ENCODE peak calls at places on chromosomes 12 and 14, in seven cellular contexts. U is tibial artery, H is stomach, D is PC-3, L is gastrocnemius medialis, I is bronchial epithelial cell, V is adrenal gland. X is an unnamed sample. For H3K36me3, the result is how much of the 10 kb centered on the place peaks cover.

GRCh38 chr14:104436047-104436531 is 143.5 kb upstream of the C14orf180 start:
- DNase-seq in U (peak), H (peak), D (no peak), L (peak), I (no peak), V (peak), X (no peak)

GRCh38 chr12:105814283-105814682 is 324.5 kb downstream of the NUAK1 start:
- DNase-seq in U (no peak), H (no peak), D (no peak), L (no peak), I (no peak), V (no peak), X (no peak)

GRCh38 chr14:26851793-26852192 is 254.0 kb upstream of the NOVA1 start:
- DNase-seq in U (no peak), H (no peak), D (no peak), L (no peak), I (no peak), V (no peak), X (no peak)

GRCh38 chr14:77181603-77182437 is at the start of gene TMEM63C:
- DNase-seq in U (no peak), H (peak), D (peak), L (no peak), I (peak), V (peak), X (peak)

GRCh38 chr12:47870175-47870781 is 34.5 kb downstream of the VDR start:
- DNase-seq in U (peak), H (peak), D (peak), L (peak), I (no peak), V (peak), X (no peak)

GRCh38 chr12:12992418-12993175 is 7.5 kb downstream of the HEBP1 start:
- DNase-seq in U (peak), H (peak), D (no peak), L (peak), I (peak), V (peak), X (no peak)

GRCh38 chr12:11499802-11500201 is 104.4 kb upstream of the PRB2 start:
- DNase-seq in U (no peak), H (no peak), D (no peak), L (no peak), I (no peak), V (no peak), X (peak)

GRCh38 chr14:96037891-96038557 is 1.1 kb upstream of the C14orf132 start:
- DNase-seq in U (peak), H (peak), D (no peak), L (no peak), I (peak), V (no peak), X (no peak)

GRCh38 chr14:31326111-31326510 is 94.2 kb downstream of the HEATR5A start:
- DNase-seq in U (no peak), H (no peak), D (peak), L (no peak), I (peak), V (no peak), X (no peak)

GRCh38 chr14:103133213-103134140 is 10.2 kb downstream of the TNFAIP2 start:
- DNase-seq in U (no peak), H (no peak), D (no peak), L (no peak), I (no peak), V (no peak), X (no peak)

GRCh38 chr14:52443506-52443905 is 108.8 kb downstream of the TXNDC16 start:
- DNase-seq in U (no peak), H (no peak), D (no peak), L (no peak), I (no peak), V (no peak), X (no peak)

GRCh38 chr12:122023339-122024131 is 1.9 kb downstream of the BCL7A start:
- DNase-seq in U (peak), H (peak), D (peak), L (peak), I (peak), V (peak), X (no peak)

DNA sequence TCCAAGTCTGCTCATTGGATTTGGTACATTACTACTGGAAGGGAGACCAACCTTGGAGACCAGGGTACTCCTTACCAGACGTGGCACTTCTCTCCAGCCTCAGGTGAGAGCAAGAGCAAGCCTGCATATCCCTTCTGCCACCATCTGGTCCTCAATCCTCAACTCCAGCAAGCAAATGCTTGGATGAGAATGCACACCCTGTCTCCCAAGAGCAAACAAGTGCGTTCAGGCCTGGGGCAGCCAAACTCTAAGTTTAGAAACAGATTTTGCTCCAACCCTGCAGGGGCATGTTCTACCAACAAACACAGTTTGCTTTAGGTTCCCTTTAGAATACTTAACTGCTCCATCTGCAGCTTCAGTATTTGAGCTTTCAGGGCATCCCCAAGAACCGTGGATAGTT is 56.0 kb upstream of the FICD start:
- DNase-seq in U (no peak), H (no peak), D (no peak), L (no peak), I (no peak), V (no peak), X (no peak)
- H3K4me3 ChIP-seq in U (no peak), H (no peak), D (no peak), L (no peak), I (no peak), V (no peak), X (no peak)

GRCh38 chr12:124379938-124380754 is 85.3 kb downstream of the RFLNA start:
- DNase-seq in U (peak), H (peak), D (peak), L (no peak), I (peak), V (peak), X (no peak)
- TF ChIP-seq CTCF in U (peak), H (peak), D (peak), L (peak), I (peak), V (peak), X (no peak)

GRCh38 chr14:102039157-102039556 is 47.7 kb downstream of the HSP90AA1 start:
- DNase-seq in U (no peak), H (no peak), D (no peak), L (no peak), I (no peak), V (no peak), X (no peak)

GRCh38 chr14:102029956-102030355 is 56.9 kb downstream of the HSP90AA1 start:
- DNase-seq in U (no peak), H (no peak), D (peak), L (no peak), I (no peak), V (no peak), X (no peak)

GRCh38 chr14:102035914-102036313 is 50.9 kb downstream of the HSP90AA1 start:
- DNase-seq in U (no peak), H (no peak), D (no peak), L (no peak), I (no peak), V (no peak), X (no peak)

GRCh38 chr14:102033241-102033640 is 53.6 kb downstream of the HSP90AA1 start:
- DNase-seq in U (no peak), H (no peak), D (no peak), L (no peak), I (no peak), V (no peak), X (no peak)

DNA sequence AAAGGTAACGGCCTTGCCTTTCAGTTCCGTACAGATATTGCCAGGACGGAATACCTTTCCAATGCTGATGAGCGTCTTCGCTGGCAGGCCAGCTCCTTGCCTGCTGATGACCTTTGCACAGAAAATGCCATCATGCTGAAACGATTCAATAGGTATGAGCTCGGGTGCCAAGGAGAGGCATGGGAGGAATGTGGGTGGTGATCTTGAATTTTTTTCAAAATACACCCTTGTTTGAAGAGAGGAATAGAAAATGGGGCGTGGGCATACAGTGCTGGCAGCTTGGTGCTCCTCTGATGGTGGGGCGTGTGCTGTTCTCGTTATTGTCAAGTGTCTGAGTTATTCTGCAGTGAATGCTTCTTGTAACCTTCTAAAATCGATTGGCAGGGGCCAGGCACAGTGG is 52.5 kb downstream of the HSP90AA1 start:
- DNase-seq in U (no peak), H (no peak), D (peak), L (no peak), I (no peak), V (no peak), X (no peak)
- H3K36me3 ChIP-seq in U (half or more), H (half or more), D (half or more), L (under half), I (half or more), V (half or more), X (under half)

DNA sequence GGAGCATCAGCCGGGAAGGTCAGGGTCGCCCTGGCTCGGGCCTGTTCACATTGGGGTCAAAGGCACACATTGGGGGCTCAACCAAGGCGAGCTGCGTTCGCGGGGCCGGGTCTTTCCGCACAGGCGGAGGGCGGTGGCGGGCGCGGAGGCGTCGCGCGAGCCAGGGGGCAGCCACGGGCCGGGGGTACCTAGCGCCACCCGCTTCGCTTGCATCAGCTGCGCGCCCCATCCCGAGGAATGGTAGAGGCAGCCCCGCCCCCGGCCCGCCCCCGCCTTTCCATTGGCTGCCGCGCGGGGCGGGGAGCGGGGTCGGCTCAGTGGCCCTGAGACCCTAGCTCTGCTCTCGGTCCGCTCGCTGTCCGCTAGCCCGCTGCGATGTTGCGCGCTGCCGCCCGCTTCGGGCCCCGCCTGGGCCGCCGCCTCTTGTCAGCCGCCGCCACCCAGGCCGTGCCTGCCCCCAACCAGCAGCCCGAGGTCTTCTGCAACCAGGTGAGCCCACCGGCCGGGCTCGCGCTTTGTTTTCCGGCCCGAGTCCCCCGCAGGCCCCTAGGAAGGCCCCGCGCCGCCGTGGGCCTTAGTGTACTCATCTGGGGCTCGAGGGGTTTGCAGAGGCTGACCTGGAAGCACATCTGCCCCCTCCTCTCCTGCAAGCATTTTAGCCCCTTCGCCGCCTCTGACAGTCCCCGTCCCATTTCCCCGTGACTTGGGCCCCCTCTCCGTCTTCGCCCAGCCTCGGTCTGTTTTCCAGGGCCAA is at the start of gene ALDH2:
- DNase-seq in U (peak), H (peak), D (no peak), L (peak), I (no peak), V (peak), X (peak)
- H3K4me3 ChIP-seq in U (peak), H (peak), D (peak), L (peak), I (peak), V (peak), X (peak)